ENCODE peak calls at places on chromosomes 16 and 17, in five cellular contexts. U, P, X, L and J are unnamed samples.

GRCh38 chr17:2706911-2707510 is 4.6 kb downstream of the CLUH start:
- DNase-seq in L (no peak), X (no peak), P (no peak), U (no peak), J (no peak)

GRCh38 chr17:57589151-57590034 is 155.7 kb downstream of the CCDC182 start:
- DNase-seq in U (no peak), L (no peak), P (no peak), X (peak), J (no peak)

GRCh38 chr16:53843084-53843483 is 139.1 kb downstream of the FTO start:
- DNase-seq in L (no peak), U (no peak), X (no peak), P (no peak), J (no peak)

GRCh38 chr16:47958726-47959125 is 197.1 kb downstream of the ABCC12 start:
- DNase-seq in X (no peak), U (no peak), P (no peak), L (no peak), J (no peak)

GRCh38 chr16:27428035-27428785 is 26.2 kb downstream of the IL21R start:
- DNase-seq in L (no peak), X (no peak), U (peak), P (no peak), J (no peak)

GRCh38 chr17:17693253-17693954 is 12.1 kb downstream of the RAI1 start:
- DNase-seq in P (no peak), U (peak), L (peak), X (peak), J (no peak)

GRCh38 chr17:19310151-19310550 is 52.4 kb downstream of the B9D1 start:
- DNase-seq in P (no peak), X (no peak), U (no peak), L (no peak), J (no peak)

GRCh38 chr16:57577691-57578224 is 35.3 kb downstream of the ADGRG5 start:
- DNase-seq in L (no peak), U (no peak), X (no peak), P (no peak), J (no peak)

GRCh38 chr17:20263595-20263994 is 203.7 kb downstream of the LGALS9B start:
- DNase-seq in L (no peak), U (no peak), X (no peak), P (no peak), J (peak)

GRCh38 chr17:42485680-42486079 is 27.0 kb downstream of the ATP6V0A1 start:
- DNase-seq in U (no peak), X (peak), L (no peak), P (no peak), J (no peak)

GRCh38 chr16:13186813-13187212 is 285.4 kb downstream of the SHISA9 start:
- DNase-seq in P (no peak), X (no peak), U (no peak), L (no peak), J (no peak)